ENCODE peak calls at places on chromosomes 13 and 19, in six cellular contexts. Q is K562, C is A549, D is tibial nerve, E is suprapubic skin, A is HepG2. Z is an unnamed sample.

GRCh38 chr13:110233181-110233641 is 73.7 kb downstream of the COL4A1 start:
- DNase-seq in Q (no peak), C (no peak), D (peak), E (peak), A (no peak), Z (no peak)

GRCh38 chr13:30164141-30164540 is 143.2 kb downstream of the KATNAL1 start:
- DNase-seq in Q (no peak), C (no peak), D (no peak), E (no peak), A (no peak), Z (no peak)

GRCh38 chr19:33868821-33869412 is 72.2 kb downstream of the KCTD15 start:
- DNase-seq in Q (no peak), C (no peak), D (no peak), E (no peak), A (no peak), Z (peak)

GRCh38 chr19:38386300-38386967 is 1.4 kb downstream of the GGN start:
- DNase-seq in Q (no peak), C (no peak), D (no peak), E (no peak), A (no peak), Z (no peak)

GRCh38 chr19:46660601-46661019 is 372 bp downstream of the DACT3 start:
- DNase-seq in Q (peak), C (no peak), D (no peak), E (no peak), A (no peak), Z (no peak)

GRCh38 chr13:84430441-84430840 is 548.2 kb upstream of the SLITRK1 start:
- DNase-seq in Q (no peak), C (no peak), D (no peak), E (no peak), A (no peak), Z (no peak)

GRCh38 chr13:72530471-72530870 is 197.0 kb downstream of the MZT1 start:
- DNase-seq in Q (no peak), C (no peak), D (no peak), E (no peak), A (no peak), Z (no peak)

GRCh38 chr19:20238025-20238623 is 71.1 kb downstream of the ZNF486 start:
- DNase-seq in Q (peak), C (no peak), D (peak), E (peak), A (no peak), Z (peak)

GRCh38 chr13:30934803-30935202 is 2.3 kb downstream of the TEX26 start:
- DNase-seq in Q (no peak), C (no peak), D (no peak), E (no peak), A (no peak), Z (no peak)

GRCh38 chr19:19488875-19489690 is 26.3 kb downstream of the TSSK6 start:
- DNase-seq in Q (peak), C (peak), D (peak), E (peak), A (peak), Z (peak)

GRCh38 chr19:2719910-2720776 is 1.0 kb downstream of the DIRAS1 start:
- DNase-seq in Q (no peak), C (no peak), D (no peak), E (no peak), A (no peak), Z (no peak)

GRCh38 chr19:24159707-24160106 is 72.7 kb downstream of the ZNF254 start:
- DNase-seq in Q (peak), C (peak), D (no peak), E (no peak), A (peak), Z (no peak)

DNA sequence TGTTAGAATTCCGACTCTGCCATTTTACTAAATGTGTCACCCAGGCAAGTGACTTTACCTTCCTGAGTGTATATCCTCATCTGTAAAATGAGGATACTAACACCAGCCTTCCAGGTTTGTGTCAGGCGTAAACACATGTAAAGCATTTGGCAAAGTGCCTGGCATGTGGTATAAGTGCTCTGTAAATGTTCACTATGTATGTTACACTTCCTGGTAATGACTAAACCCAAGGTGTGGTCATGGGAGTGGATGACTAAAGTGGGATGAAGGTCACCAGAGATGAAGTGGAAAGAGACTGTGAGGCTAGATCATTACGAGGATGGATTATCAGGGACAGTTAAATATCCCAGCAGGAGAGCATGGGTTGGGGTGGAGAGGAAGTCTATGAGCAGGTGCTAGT is 25.6 kb downstream of the DEDD2 start:
- DNase-seq in Q (no peak), C (peak), D (no peak), E (no peak), A (peak), Z (peak)
- H3K27ac ChIP-seq in Q (no peak), C (peak), D (no peak), E (no peak), A (no peak), Z (peak)

GRCh38 chr13:23347601-23348000 is 85.9 kb downstream of the SACS start:
- DNase-seq in Q (no peak), C (no peak), D (no peak), E (no peak), A (no peak), Z (no peak)
- TF ChIP-seq EP300 in Q (no peak), C (no peak), D (no peak), E (no peak), A (no peak), Z (no peak)

GRCh38 chr13:44277459-44277858 is 96.2 kb upstream of the SERP2 start:
- DNase-seq in Q (no peak), C (no peak), D (no peak), E (no peak), A (no peak), Z (no peak)

GRCh38 chr13:44283598-44283997 is 90.0 kb upstream of the SERP2 start:
- DNase-seq in Q (no peak), C (no peak), D (no peak), E (no peak), A (no peak), Z (no peak)

GRCh38 chr13:44278164-44278563 is 95.5 kb upstream of the SERP2 start:
- DNase-seq in Q (no peak), C (no peak), D (no peak), E (no peak), A (no peak), Z (no peak)

GRCh38 chr13:44280461-44280860 is 93.2 kb upstream of the SERP2 start:
- DNase-seq in Q (no peak), C (no peak), D (no peak), E (no peak), A (peak), Z (no peak)

DNA sequence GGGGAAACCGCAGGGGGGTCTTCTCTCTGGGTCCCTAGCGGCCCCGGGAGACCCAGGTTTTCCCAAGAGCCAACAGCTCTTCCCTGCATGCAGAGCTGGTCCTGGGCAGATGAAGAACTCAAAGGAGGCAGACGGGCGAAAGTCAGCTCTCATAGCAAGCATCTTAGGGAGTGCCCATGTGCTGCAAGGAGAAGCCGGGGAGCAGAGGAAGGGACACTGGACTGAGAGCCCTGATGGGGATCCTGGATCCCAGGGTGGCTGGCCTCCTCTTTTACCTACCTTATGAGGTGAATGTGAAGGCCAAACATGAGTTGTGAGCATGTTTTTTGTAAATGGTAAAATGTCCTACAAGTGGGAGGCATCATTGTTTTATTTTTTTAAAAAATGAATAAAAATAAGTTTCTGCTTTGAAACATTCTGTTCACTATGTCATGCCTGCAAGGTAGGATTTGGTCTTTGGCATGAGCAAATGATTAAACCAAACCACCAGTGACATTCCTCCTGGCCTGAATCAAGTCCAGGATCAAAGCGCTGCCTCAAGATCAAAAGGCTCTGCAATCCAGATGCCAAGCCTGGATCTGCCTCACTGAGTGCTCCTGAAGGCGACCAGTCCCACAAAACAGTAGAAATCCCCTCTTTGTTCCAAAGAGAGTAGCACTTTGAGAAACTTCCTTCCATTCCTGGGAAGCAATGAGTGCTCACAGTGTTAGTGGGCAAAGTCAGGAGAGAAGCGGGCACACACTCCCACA is 92.2 kb upstream of the SERP2 start:
- DNase-seq in Q (no peak), C (no peak), D (no peak), E (no peak), A (peak), Z (peak)
- H3K27ac ChIP-seq in Q (no peak), C (peak), D (no peak), E (no peak), A (no peak), Z (peak)

DNA sequence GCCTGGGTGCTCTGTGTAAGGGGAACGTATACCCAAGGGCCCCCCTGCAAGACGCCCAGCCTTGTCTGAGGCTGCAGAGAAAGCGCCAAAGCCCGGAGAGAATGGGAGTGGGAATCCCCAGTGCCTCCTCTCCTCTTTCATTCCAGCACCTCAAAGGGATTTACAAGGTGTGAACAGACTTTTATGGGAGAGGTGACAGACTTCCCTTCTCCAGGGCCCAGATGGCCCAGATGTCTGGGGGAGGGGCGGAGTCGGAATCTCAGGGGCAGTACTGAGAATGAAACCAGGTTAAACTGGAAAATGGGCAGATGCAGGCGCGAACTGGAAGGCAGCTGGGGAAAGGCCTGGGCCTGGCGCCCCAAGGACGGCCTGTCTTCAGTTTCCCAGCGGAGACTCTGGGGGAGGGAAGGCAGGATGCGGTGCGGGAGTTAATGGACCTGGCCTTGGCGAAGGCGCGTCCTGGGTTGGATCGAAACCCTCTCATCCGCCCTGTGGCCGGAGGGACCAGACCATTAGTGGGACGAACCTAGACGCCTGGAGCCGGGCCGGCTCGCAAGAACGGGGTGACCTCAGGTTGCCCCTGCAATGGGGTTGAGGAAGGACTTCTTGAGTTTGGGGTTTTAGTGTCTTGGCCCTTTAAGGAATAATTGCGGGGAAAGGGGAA is 622 bp upstream of the TRIP10 start:
- DNase-seq in Q (peak), C (no peak), D (no peak), E (no peak), A (no peak), Z (peak)
- TF ChIP-seq EP300 in Q (no peak), C (no peak), D (no peak), E (no peak), A (no peak), Z (no peak)

GRCh38 chr19:35629332-35629633 is 447 bp downstream of the RBM42 start:
- DNase-seq in Q (no peak), C (no peak), D (no peak), E (no peak), A (no peak), Z (no peak)
- H3K27ac ChIP-seq in Q (peak), C (peak), D (peak), E (peak), A (peak), Z (peak)

GRCh38 chr13:47168086-47168485 is 271.2 kb upstream of the HTR2A start:
- DNase-seq in Q (no peak), C (no peak), D (no peak), E (no peak), A (no peak), Z (no peak)

GRCh38 chr13:47175172-47175806 is 278.4 kb upstream of the HTR2A start:
- DNase-seq in Q (no peak), C (no peak), D (no peak), E (no peak), A (no peak), Z (no peak)

GRCh38 chr13:47166341-47166740 is 269.5 kb upstream of the HTR2A start:
- DNase-seq in Q (no peak), C (no peak), D (no peak), E (no peak), A (no peak), Z (no peak)

GRCh38 chr13:47170971-47171370 is 274.1 kb upstream of the HTR2A start:
- DNase-seq in Q (no peak), C (no peak), D (no peak), E (no peak), A (no peak), Z (no peak)
- TF ChIP-seq EP300 in Q (no peak), C (no peak), D (no peak), E (no peak), A (no peak), Z (no peak)

GRCh38 chr13:114118763-114119123 is 13.7 kb downstream of the RASA3 start:
- DNase-seq in Q (no peak), C (no peak), D (no peak), E (no peak), A (no peak), Z (no peak)

GRCh38 chr13:114119196-114119595 is 13.2 kb downstream of the RASA3 start:
- DNase-seq in Q (no peak), C (peak), D (no peak), E (no peak), A (peak), Z (no peak)

GRCh38 chr13:114115796-114116195 is 16.6 kb downstream of the RASA3 start:
- DNase-seq in Q (no peak), C (no peak), D (no peak), E (peak), A (no peak), Z (peak)

GRCh38 chr13:114116734-114117133 is 15.7 kb downstream of the RASA3 start:
- DNase-seq in Q (no peak), C (no peak), D (no peak), E (no peak), A (no peak), Z (no peak)

DNA sequence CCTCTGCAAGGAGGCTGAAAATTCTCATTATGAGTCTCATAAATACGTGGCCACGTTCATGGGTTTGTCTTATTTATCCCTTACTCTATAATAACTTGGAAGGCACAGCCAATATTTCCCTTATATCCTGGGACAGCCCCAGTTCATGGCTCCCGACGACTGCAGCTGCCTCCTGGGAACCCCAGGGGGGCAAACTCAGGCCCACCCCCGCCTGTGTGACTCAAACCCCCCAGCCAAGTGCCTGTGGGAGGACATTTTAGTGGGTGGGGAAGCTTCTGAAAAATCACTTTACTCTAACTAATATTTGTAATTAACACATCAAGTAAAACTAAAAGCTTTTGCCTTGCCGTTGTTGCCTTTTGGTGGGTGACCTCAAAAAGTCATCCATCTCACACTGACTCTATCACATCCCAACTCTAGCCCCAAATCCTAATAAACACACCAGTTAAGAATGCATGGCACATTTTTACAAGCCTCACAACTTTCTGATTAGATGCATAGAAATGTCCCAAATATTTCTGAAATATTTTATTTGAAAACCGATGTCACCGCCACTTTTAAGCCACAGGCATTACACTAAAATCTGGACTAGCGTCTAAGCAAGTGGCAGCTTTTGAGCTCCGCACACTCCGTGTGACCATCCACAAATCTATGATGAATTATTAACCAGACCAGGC is 14.2 kb downstream of the RASA3 start:
- DNase-seq in Q (no peak), C (peak), D (no peak), E (no peak), A (peak), Z (no peak)
- H3K27ac ChIP-seq in Q (no peak), C (peak), D (peak), E (peak), A (no peak), Z (peak)